ENCODE peak calls at places on chromosomes 6 and 20, in six cellular contexts. A, Q, N, D, K and U are unnamed samples.
A peak's percentile ranks its signal among the peaks of the same experiment; 100 is the strongest.

GRCh38 chr6:12288211-12288618 is 1.9 kb upstream of the EDN1 start:
- DNase-seq in A (no peak), Q (peak; percentile 81), N (peak; percentile 54), D (no peak), K (no peak), U (peak; percentile 77)

GRCh38 chr6:42338573-42339218 is 113.0 kb downstream of the TRERF1 start:
- DNase-seq in A (peak; percentile 98), Q (no peak), N (no peak), D (peak; percentile 98), K (no peak), U (peak; percentile 95)

GRCh38 chr6:3650341-3650958 is 101.1 kb downstream of the PXDC1 start:
- DNase-seq in A (no peak), Q (no peak), N (no peak), D (no peak), K (no peak), U (no peak)

GRCh38 chr20:50309280-50309763 is 118.7 kb downstream of the CEBPB start:
- DNase-seq in A (peak; percentile 81), Q (no peak), N (no peak), D (peak; percentile 63), K (no peak), U (no peak)

GRCh38 chr6:41939848-41940758 is 1.5 kb downstream of the CCND3 start:
- DNase-seq in A (peak; percentile 44), Q (peak; percentile 85), N (peak; percentile 31), D (peak; percentile 11), K (no peak), U (peak; percentile 51)

GRCh38 chr20:11436113-11436890 is 481.4 kb upstream of the BTBD3 start:
- DNase-seq in A (no peak), Q (no peak), N (no peak), D (no peak), K (no peak), U (no peak)

GRCh38 chr6:37339911-37340638 is 13.7 kb upstream of the RNF8 start:
- DNase-seq in A (peak; percentile 49), Q (no peak), N (no peak), D (peak; percentile 13), K (no peak), U (no peak)

GRCh38 chr6:692356-692851 is 535 bp downstream of the EXOC2 start:
- DNase-seq in A (no peak), Q (peak; percentile 86), N (peak; percentile 51), D (peak; percentile 44), K (no peak), U (peak; percentile 79)

GRCh38 chr6:25239059-25239458 is 40.1 kb upstream of the CARMIL1 start:
- DNase-seq in A (no peak), Q (no peak), N (no peak), D (no peak), K (no peak), U (no peak)

GRCh38 chr20:44768854-44769480 is 23.3 kb downstream of the KCNK15 start:
- DNase-seq in A (no peak), Q (no peak), N (no peak), D (no peak), K (no peak), U (no peak)

GRCh38 chr6:11538049-11538798 is 675 bp downstream of the TMEM170B start:
- DNase-seq in A (peak; percentile 14), Q (peak; percentile 88), N (peak; percentile 50), D (peak; percentile 5), K (no peak), U (no peak)

GRCh38 chr6:52337633-52338290 is 24.2 kb upstream of the PAQR8 start:
- DNase-seq in A (no peak), Q (no peak), N (no peak), D (no peak), K (no peak), U (no peak)

GRCh38 chr20:52160805-52161204 is 30.8 kb downstream of the ZFP64 start:
- DNase-seq in A (no peak), Q (no peak), N (no peak), D (no peak), K (no peak), U (peak; percentile 59)

GRCh38 chr6:132798820-132799538 is 542 bp upstream of the SLC18B1 start:
- DNase-seq in A (peak; percentile 72), Q (peak; percentile 81), N (peak; percentile 83), D (peak; percentile 80), K (no peak), U (peak; percentile 88)

GRCh38 chr20:50580842-50581544 is 70.8 kb downstream of the PTPN1 start:
- DNase-seq in A (no peak), Q (no peak), N (no peak), D (no peak), K (no peak), U (no peak)

GRCh38 chr6:22940571-22941290 is 371.4 kb downstream of the HDGFL1 start:
- DNase-seq in A (peak; percentile 26), Q (no peak), N (no peak), D (no peak), K (no peak), U (no peak)

GRCh38 chr6:135254471-135254870 is 73.4 kb downstream of the MYB start:
- DNase-seq in A (no peak), Q (no peak), N (no peak), D (no peak), K (no peak), U (no peak)

GRCh38 chr6:31813463-31813849 is 1.6 kb downstream of the HSPA1L start:
- DNase-seq in A (no peak), Q (no peak), N (no peak), D (no peak), K (no peak), U (no peak)

GRCh38 chr6:99092009-99092408 is 144.3 kb upstream of the FBXL4 start:
- DNase-seq in A (no peak), Q (no peak), N (no peak), D (no peak), K (no peak), U (no peak)

GRCh38 chr20:57372581-57373350 is 18.4 kb upstream of the RBM38 start:
- DNase-seq in A (no peak), Q (peak; percentile 60), N (no peak), D (no peak), K (no peak), U (no peak)

GRCh38 chr6:659716-660581 is 3.0 kb upstream of the HUS1B start:
- DNase-seq in A (no peak), Q (no peak), N (no peak), D (no peak), K (no peak), U (no peak)

GRCh38 chr6:84774174-84775158 is 10.1 kb upstream of the TBX18 start:
- DNase-seq in A (no peak), Q (peak; percentile 85), N (peak; percentile 58), D (peak; percentile 66), K (no peak), U (peak; percentile 62)
- TF ChIP-seq CTCF in A (peak; percentile 38), Q (peak; percentile 46), N (peak; percentile 35), D (peak; percentile 68), K (peak; percentile 38), U (peak; percentile 48)

GRCh38 chr6:111872521-111873177 is 603 bp downstream of the FYN start:
- DNase-seq in A (peak; percentile 68), Q (peak; percentile 78), N (peak; percentile 31), D (peak; percentile 66), K (no peak), U (no peak)

GRCh38 chr6:111871725-111872520 is 1.3 kb downstream of the FYN start:
- DNase-seq in A (peak; percentile 42), Q (peak; percentile 61), N (no peak), D (peak; percentile 50), K (no peak), U (peak; percentile 25)

GRCh38 chr6:111870751-111871064 is 2.5 kb downstream of the FYN start:
- DNase-seq in A (no peak), Q (no peak), N (no peak), D (no peak), K (no peak), U (no peak)

GRCh38 chr6:111871207-111871606 is 2.0 kb downstream of the FYN start:
- DNase-seq in A (no peak), Q (no peak), N (no peak), D (no peak), K (no peak), U (no peak)

DNA sequence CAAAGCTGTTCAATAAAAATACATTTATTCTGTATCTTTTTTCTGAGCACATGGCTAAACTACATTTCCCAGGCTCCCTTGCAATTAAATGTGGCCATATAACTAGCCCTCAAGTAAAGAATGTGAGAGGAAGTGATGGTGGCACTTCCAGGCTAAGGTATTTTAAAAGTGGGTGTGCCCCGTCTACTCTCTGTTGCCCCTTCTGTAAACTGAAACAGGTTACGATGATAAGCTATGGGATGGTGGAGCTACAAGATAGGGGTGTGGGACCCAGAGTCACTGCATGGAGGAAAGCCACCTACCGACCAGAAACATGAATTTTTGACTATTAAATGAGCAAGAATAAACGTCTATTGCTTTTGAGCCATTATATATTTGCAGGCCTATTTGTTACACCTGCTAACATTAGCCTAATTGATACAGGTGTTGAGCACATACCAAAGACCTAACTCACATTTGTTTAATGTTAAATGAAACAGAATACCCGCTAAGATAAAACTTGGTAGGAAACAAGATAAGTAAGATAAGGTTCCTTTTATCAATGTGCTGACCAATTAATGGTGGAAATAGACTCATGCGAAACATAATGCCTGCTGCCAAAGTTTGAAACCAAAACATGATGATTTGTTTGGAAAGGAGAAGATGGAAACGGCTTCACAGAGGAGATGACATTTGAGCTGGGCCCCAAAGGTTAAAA is 3.0 kb downstream of the FYN start:
- DNase-seq in A (no peak), Q (no peak), N (no peak), D (no peak), K (no peak), U (no peak)
- H3K4me3 ChIP-seq in A (no peak overlapping the region), Q (no peak overlapping the region), N (no peak overlapping the region), D (no peak overlapping the region), K (peak overlapping the region; percentile 73), U (no peak overlapping the region)

GRCh38 chr6:9744119-9744518 is 670.8 kb downstream of the TFAP2A start:
- DNase-seq in A (no peak), Q (no peak), N (no peak), D (no peak), K (no peak), U (no peak)
- TF ChIP-seq CTCF in A (no peak), Q (no peak), N (no peak), D (no peak), K (no peak), U (no peak)

GRCh38 chr20:35489717-35490116 is 34.3 kb downstream of the CEP250 start:
- DNase-seq in A (no peak), Q (no peak), N (no peak), D (no peak), K (no peak), U (no peak)
- H3K4me3 ChIP-seq in A (no peak overlapping the region), Q (no peak overlapping the region), N (no peak overlapping the region), D (no peak overlapping the region), K (no peak overlapping the region), U (no peak overlapping the region)

DNA sequence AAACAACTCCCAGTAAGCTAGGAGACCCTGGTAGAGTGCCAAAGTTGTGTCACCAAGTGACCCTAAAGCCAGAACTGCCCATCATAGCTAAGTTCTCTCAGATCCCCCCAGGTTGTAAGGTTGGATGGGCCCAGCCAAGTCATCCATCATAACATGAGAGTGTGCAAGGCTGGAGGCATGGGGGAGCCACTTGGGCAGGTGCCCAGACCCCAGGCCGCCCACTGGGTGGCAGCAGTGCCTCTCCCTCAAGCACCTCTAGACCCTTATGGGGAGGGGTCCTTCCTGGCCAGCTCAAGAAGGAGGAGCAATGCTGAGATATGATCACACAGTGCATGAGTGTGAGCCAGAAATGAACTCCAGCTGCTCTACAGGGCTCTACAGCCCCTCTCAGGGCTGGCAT is 154.5 kb downstream of the MYLK4 start:
- DNase-seq in A (no peak), Q (peak; percentile 35), N (no peak), D (no peak), K (no peak), U (no peak)
- TF ChIP-seq CTCF in A (no peak), Q (no peak), N (no peak), D (peak; percentile 13), K (no peak), U (no peak)

GRCh38 chr6:137856138-137856898 is 10.7 kb upstream of the TNFAIP3 start:
- DNase-seq in A (no peak), Q (no peak), N (no peak), D (no peak), K (no peak), U (no peak)
- H3K4me3 ChIP-seq in A (no peak overlapping the region), Q (no peak overlapping the region), N (no peak overlapping the region), D (no peak overlapping the region), K (no peak overlapping the region), U (no peak overlapping the region)